ENCODE peak calls at places on chromosomes 16 and 17, in nine cellular contexts. E is heart left ventricle, Y is endothelial cell of umbilical vein, Z is epithelial cell of proximal tubule, S is AG04450, U is pancreas, O is Caco-2, H is lower lobe of right lung, G is brain microvascular endothelial cell. W is an unnamed sample.
A peak's percentile ranks its signal among the peaks of the same experiment; 100 is the strongest.

GRCh38 chr16:21650517-21650916 is 1.9 kb downstream of the IGSF6 start:
- DNase-seq in E (no peak), Y (no peak), Z (no peak), S (no peak), U (no peak), O (no peak), H (no peak), G (no peak), W (no peak)

GRCh38 chr17:5035356-5035755 is at the start of gene SLC52A1:
- DNase-seq in E (no peak), Y (no peak), Z (no peak), S (no peak), U (no peak), O (no peak), H (no peak), G (no peak), W (no peak)

GRCh38 chr17:44595216-44595775 is 38.0 kb downstream of the FZD2 start:
- DNase-seq in E (no peak), Y (no peak), Z (no peak), S (no peak), U (no peak), O (no peak), H (peak; percentile 17), G (no peak), W (no peak)

GRCh38 chr17:76793775-76794174 is 55.9 kb downstream of the MFSD11 start:
- DNase-seq in E (no peak), Y (peak; percentile 26), Z (no peak), S (no peak), U (no peak), O (no peak), H (no peak), G (peak; percentile 23), W (peak; percentile 67)

GRCh38 chr16:23595246-23595950 is 718 bp downstream of the NDUFAB1 start:
- DNase-seq in E (no peak), Y (no peak), Z (no peak), S (no peak), U (no peak), O (no peak), H (no peak), G (no peak), W (no peak)

GRCh38 chr17:6639651-6640535 is 618 bp downstream of the KIAA0753 start:
- DNase-seq in E (peak; percentile 41), Y (peak; percentile 7), Z (no peak), S (no peak), U (peak; percentile 73), O (no peak), H (peak; percentile 66), G (no peak), W (no peak)

GRCh38 chr16:61344791-61345190 is 691.4 kb downstream of the CDH8 start:
- DNase-seq in E (no peak), Y (no peak), Z (no peak), S (no peak), U (no peak), O (no peak), H (no peak), G (no peak), W (no peak)

GRCh38 chr17:31401456-31402254 is 10.2 kb downstream of the RAB11FIP4 start:
- DNase-seq in E (no peak), Y (no peak), Z (no peak), S (no peak), U (no peak), O (no peak), H (no peak), G (no peak), W (no peak)

GRCh38 chr17:71085238-71086033 is 916.1 kb downstream of the KCNJ2 start:
- DNase-seq in E (no peak), Y (no peak), Z (no peak), S (no peak), U (no peak), O (peak; percentile 46), H (no peak), G (no peak), W (no peak)

GRCh38 chr17:1716076-1716911 is 6.1 kb upstream of the TLCD2 start:
- DNase-seq in E (peak; percentile 100), Y (peak; percentile 100), Z (peak; percentile 98), S (peak; percentile 100), U (peak; percentile 99), O (peak; percentile 100), H (peak; percentile 100), G (peak; percentile 100), W (peak; percentile 100)

GRCh38 chr16:67962135-67962534 is 6.3 kb downstream of the SLC12A4 start:
- DNase-seq in E (no peak), Y (no peak), Z (no peak), S (no peak), U (no peak), O (no peak), H (no peak), G (no peak), W (no peak)

GRCh38 chr16:67959930-67960329 is 8.5 kb downstream of the SLC12A4 start:
- DNase-seq in E (no peak), Y (no peak), Z (no peak), S (no peak), U (no peak), O (no peak), H (no peak), G (no peak), W (no peak)

GRCh38 chr16:67959520-67959919 is 8.9 kb downstream of the SLC12A4 start:
- DNase-seq in E (peak; percentile 96), Y (no peak), Z (no peak), S (no peak), U (peak; percentile 35), O (no peak), H (no peak), G (no peak), W (peak; percentile 46)

GRCh38 chr16:67963325-67964321 is 4.8 kb downstream of the SLC12A4 start:
- DNase-seq in E (peak; percentile 70), Y (no peak), Z (no peak), S (no peak), U (no peak), O (no peak), H (no peak), G (no peak), W (peak; percentile 39)

DNA sequence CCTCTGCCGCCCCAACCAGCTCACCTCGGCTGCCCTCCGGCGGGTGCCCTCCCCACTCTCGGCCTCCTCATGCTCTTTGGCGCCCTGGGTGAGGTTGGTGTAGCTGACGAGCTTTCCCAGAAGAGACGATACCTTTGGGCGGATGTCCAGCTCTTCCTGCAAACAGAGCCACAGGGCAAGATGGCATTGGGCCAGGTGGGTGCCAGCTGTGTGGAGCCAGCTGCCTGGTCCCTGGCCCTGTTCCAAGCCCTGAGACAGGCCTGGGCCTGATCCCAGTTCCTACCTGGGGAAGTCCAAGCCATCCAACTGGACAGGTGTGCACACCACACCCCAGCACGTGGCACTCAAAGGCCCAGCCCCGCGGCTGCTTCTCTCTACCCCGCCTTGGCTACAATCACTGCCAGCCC is 6.9 kb downstream of the SLC12A4 start:
- DNase-seq in E (peak; percentile 88), Y (no peak), Z (no peak), S (no peak), U (peak; percentile 98), O (no peak), H (peak; percentile 78), G (no peak), W (no peak)
- TF ChIP-seq CTCF in E (no peak), Y (no peak), Z (no peak), S (no peak), U (no peak), O (no peak), H (no peak), G (no peak), W (no peak)

DNA sequence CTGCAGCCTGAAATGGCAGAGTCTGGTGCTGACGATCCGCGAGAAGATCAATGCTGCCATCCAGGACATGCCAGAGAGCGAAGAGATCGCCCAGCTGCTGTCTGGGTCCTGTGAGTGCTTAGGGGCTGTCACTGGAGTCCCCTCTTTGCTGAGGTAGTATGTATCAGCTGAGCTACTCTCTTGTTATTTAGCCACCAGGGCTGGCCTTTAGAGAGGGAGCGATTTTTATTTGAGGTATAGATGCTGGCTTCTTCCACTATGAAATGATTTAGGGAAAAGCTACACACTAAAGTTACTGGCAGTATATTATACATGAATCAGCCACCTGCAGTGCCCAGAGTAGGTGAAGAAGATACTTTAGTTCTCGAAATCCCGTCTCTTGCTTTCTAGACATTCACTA is 2.6 kb downstream of the CDK5RAP3 start:
- DNase-seq in E (no peak), Y (no peak), Z (no peak), S (no peak), U (no peak), O (peak; percentile 43), H (no peak), G (no peak), W (no peak)
- H3K4me3 ChIP-seq in E (no peak overlapping the region), Y (no peak overlapping the region), Z (no peak overlapping the region), S (no peak overlapping the region), U (no peak overlapping the region), O (no peak overlapping the region), H (no peak overlapping the region), G (no peak overlapping the region), W (no peak overlapping the region)

DNA sequence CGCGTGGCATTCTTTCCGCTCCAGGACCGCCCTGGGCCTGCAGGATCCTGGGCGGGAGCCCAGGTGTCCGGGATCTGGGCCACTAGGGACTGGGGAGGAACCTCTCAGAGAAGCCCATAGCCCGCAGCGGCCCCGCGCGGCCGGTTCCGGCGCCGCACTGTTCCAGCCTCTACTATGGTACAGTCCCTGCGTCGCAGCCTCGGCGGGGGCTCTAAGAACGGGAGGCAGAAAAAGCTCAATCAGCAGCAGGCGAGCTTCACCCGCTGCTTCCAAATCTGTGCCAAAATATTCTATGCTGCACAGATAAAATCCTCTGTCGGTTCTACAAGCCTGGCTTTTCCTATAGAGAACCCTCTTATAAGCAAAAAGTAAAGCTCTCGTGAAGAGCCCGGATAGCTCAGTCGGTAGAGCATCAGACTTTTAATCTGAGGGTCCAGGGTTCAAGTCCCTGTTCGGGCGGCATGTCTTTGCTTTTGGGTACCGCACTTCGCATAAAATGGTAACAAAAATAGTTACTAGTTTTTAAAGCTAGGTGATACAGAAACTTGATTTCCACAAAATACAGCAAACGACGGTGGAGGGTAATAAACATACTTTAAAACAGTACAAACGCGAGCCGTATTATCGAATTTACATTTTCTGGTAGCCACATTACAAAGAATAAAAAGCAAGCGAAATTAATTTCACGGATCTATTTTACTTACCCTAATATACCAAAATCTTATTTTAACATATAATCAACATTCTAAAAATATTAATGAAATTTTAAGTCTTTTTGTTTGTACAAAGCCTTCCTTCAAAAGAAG is 658 bp upstream of the ALOXE3 start:
- DNase-seq in E (peak; percentile 91), Y (peak; percentile 86), Z (no peak), S (peak; percentile 59), U (peak; percentile 92), O (peak; percentile 83), H (peak; percentile 94), G (peak; percentile 85), W (peak; percentile 92)
- TF ChIP-seq CTCF in E (peak; percentile 71), Y (peak; percentile 93), Z (peak; percentile 81), S (peak; percentile 90), U (peak; percentile 72), O (peak; percentile 68), H (peak; percentile 88), G (peak; percentile 94), W (peak; percentile 95)

GRCh38 chr17:17189559-17189958 is 16.6 kb downstream of the PLD6 start:
- DNase-seq in E (no peak), Y (no peak), Z (no peak), S (no peak), U (no peak), O (no peak), H (no peak), G (no peak), W (no peak)
- H3K4me3 ChIP-seq in E (no peak overlapping the region), Y (no peak overlapping the region), Z (no peak overlapping the region), S (no peak overlapping the region), U (no peak overlapping the region), O (no peak overlapping the region), H (no peak overlapping the region), G (no peak overlapping the region), W (no peak overlapping the region)

W was measured in foreskin fibroblast.